ENCODE peak calls at places on chromosomes 5 and 9, in nine cellular contexts. H, G, X, A, K, P, L, V and N are unnamed samples. For H3K9me3, the result is how much of the 10 kb centered on the place peaks cover.

GRCh38 chr5:6468104-6468503 is 19.4 kb downstream of the UBE2QL1 start:
- DNase-seq in A (no peak), P (no peak), K (no peak), X (no peak), L (no peak), V (no peak), G (no peak), H (no peak), N (no peak)

GRCh38 chr5:40437452-40437861 is 242.3 kb upstream of the PTGER4 start:
- DNase-seq in K (no peak), H (no peak), A (peak), X (peak), L (no peak), V (no peak), P (peak), G (peak), N (no peak)

GRCh38 chr9:26148128-26148527 is 469.9 kb upstream of the TUSC1 start:
- DNase-seq in V (no peak), G (no peak), A (no peak), K (no peak), L (no peak), P (no peak), H (no peak), X (no peak), N (no peak)

GRCh38 chr5:56918054-56918453 is 8.7 kb downstream of the SETD9 start:
- DNase-seq in H (no peak), L (no peak), P (no peak), G (no peak), X (no peak), V (no peak), K (no peak), A (no peak), N (no peak)

GRCh38 chr9:112380102-112380581 is at the start of gene HSDL2:
- DNase-seq in L (peak), X (peak), H (no peak), A (no peak), K (no peak), G (peak), V (no peak), P (no peak), N (no peak)

GRCh38 chr5:64207978-64208377 is 42.3 kb downstream of the RNF180 start:
- DNase-seq in H (no peak), L (no peak), G (peak), K (no peak), P (peak), A (no peak), V (no peak), X (no peak), N (no peak)

GRCh38 chr9:110153431-110153830 is 54.5 kb downstream of the C9orf152 start:
- DNase-seq in P (no peak), H (no peak), V (no peak), L (no peak), G (no peak), X (no peak), K (no peak), A (no peak), N (no peak)

GRCh38 chr5:158881076-158881880 is 218.4 kb downstream of the EBF1 start:
- DNase-seq in A (no peak), P (no peak), L (no peak), X (no peak), G (no peak), H (no peak), K (no peak), V (no peak), N (no peak)

GRCh38 chr5:131814990-131815389 is 18.2 kb upstream of the FNIP1 start:
- DNase-seq in A (peak), X (no peak), L (no peak), V (no peak), K (no peak), G (peak), P (peak), H (no peak), N (no peak)

DNA sequence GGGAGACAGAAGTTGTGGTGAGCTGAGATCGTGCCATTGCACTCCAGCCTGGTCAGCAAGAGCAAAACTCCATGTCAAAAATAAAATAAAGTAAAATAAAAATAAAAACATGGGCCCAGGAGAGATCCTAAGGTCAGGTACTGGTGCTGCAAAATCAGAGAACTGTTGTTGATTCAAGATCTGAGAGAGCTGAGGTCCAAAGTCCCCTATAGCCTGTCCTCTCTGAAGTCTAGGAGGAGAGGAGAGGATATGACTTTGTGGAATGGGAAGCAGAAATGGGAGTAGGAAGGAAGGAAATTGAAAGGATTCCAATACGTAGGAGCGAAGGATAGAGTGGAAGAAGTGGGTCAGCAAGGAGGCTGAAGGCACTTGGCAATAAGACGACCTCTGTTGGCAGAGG is 4.6 kb upstream of the OR1L4 start:
- DNase-seq in P (no peak), K (no peak), A (no peak), X (no peak), L (no peak), H (no peak), V (no peak), G (no peak), N (no peak)
- H3K9me3 ChIP-seq in P (under half), K (under half), A (under half), X (half or more), L (under half), H (half or more), V (under half), G (half or more), N (under half)

GRCh38 chr5:143093452-143094086 is 309.9 kb downstream of the NR3C1 start:
- DNase-seq in P (no peak), V (no peak), L (no peak), K (no peak), X (no peak), G (no peak), A (no peak), H (no peak), N (no peak)

DNA sequence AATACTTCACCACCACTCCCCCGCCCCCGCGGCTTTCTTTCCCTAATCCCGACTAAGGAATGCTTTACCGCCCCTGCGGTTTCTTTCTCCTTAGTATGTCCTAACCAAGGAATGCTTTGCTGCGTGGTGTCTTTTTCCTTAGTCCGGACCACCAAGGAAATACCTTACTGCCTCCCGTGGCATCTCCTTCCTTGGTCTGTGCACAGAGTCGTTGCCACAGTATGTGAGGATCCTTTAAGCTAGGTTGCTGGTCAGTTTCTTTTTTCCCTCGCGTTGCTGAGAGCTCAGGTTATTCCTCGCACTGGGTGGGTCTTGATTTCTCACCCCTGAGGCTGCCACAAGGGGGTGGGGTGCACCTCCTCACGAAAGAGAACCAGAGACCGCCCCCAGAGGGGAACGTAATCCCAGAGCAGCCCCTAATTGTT is 309.4 kb downstream of the NR3C1 start:
- DNase-seq in V (peak), K (no peak), G (no peak), P (peak), A (no peak), L (no peak), X (no peak), H (no peak), N (peak)
- H3K4me3 ChIP-seq in V (peak), K (peak), G (no peak), P (no peak), A (no peak), L (peak), X (no peak), H (peak), N (peak)

DNA sequence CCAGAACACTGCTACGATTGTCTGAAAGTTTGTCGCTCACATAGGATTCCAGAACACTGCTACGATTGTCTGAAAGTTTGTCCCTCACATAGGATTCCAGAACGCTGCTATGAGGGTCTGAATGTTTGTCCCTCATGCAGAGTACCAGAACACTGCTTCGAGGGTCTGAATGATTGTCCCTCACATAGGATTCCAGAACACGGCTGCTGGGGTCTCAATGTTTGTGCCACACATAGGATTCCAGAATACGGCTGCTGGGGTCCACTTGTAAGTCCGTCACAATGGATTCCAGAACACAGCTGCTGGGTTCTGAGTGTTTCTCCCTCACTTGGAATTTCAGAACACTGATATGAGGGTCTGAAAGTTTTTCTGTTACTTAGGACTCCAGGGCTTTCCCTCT is 203.3 kb downstream of the FOXD4L6 start:
- DNase-seq in X (no peak), P (no peak), L (no peak), V (peak), A (no peak), G (no peak), H (no peak), K (no peak), N (no peak)
- H3K9me3 ChIP-seq in X (half or more), P (under half), L (half or more), V (half or more), A (under half), G (half or more), H (half or more), K (half or more), N (under half)

GRCh38 chr5:83718195-83718825 is 2.3 kb downstream of the HAPLN1 start:
- DNase-seq in X (no peak), H (no peak), K (no peak), A (peak), L (peak), P (peak), G (peak), V (no peak), N (peak)
- H3K4me3 ChIP-seq in X (no peak), H (no peak), K (no peak), A (no peak), L (no peak), P (no peak), G (no peak), V (no peak), N (no peak)

DNA sequence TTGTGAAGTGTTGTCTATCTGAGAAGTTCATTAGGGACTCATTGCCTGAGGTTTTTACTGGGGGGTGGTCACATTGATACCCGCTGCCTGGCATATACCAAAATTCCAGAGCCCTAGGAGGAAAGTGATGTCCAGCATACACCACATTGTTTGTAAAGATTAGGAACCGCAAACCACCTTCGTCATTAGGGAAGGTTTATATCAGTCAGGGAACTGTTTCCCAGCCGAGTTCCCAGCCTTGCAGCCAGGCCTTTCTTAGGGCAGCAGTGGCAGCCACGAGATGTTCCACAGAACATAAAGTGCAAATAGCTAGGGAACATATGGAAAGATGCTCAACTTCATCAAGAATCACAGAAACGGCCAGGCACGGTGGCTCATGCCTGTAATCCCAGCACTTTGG is 40.4 kb upstream of the NRARP start:
- DNase-seq in P (no peak), H (no peak), G (no peak), X (no peak), V (no peak), L (no peak), A (no peak), K (no peak), N (no peak)
- H3K9me3 ChIP-seq in P (under half), H (under half), G (under half), X (under half), V (under half), L (under half), A (under half), K (under half), N (under half)

GRCh38 chr5:16561660-16562059 is 55.1 kb downstream of the RETREG1 start:
- DNase-seq in X (no peak), A (no peak), G (no peak), K (no peak), V (no peak), H (no peak), P (no peak), L (no peak), N (no peak)

GRCh38 chr5:16568875-16569580 is 47.8 kb downstream of the RETREG1 start:
- DNase-seq in A (no peak), H (no peak), X (no peak), L (peak), G (no peak), V (no peak), P (peak), K (no peak), N (no peak)

GRCh38 chr5:16564468-16564867 is 52.3 kb downstream of the RETREG1 start:
- DNase-seq in V (no peak), P (no peak), K (no peak), A (no peak), X (no peak), G (no peak), L (no peak), H (no peak), N (no peak)

GRCh38 chr5:16567365-16567764 is 49.4 kb downstream of the RETREG1 start:
- DNase-seq in G (no peak), A (no peak), K (no peak), H (no peak), V (no peak), X (no peak), P (no peak), L (no peak), N (no peak)

GRCh38 chr5:16565118-16565517 is 51.7 kb downstream of the RETREG1 start:
- DNase-seq in X (no peak), K (no peak), H (peak), L (peak), V (no peak), G (no peak), P (no peak), A (no peak), N (peak)
- H3K4me3 ChIP-seq in X (no peak), K (no peak), H (no peak), L (no peak), V (no peak), G (no peak), P (no peak), A (no peak), N (no peak)

GRCh38 chr9:136868644-136869043 is 2.5 kb upstream of the EDF1 start:
- DNase-seq in P (no peak), V (no peak), H (no peak), L (no peak), K (peak), X (peak), A (no peak), G (no peak), N (no peak)
- H3K9me3 ChIP-seq in P (under half), V (under half), H (under half), L (under half), K (under half), X (under half), A (under half), G (under half), N (under half)

DNA sequence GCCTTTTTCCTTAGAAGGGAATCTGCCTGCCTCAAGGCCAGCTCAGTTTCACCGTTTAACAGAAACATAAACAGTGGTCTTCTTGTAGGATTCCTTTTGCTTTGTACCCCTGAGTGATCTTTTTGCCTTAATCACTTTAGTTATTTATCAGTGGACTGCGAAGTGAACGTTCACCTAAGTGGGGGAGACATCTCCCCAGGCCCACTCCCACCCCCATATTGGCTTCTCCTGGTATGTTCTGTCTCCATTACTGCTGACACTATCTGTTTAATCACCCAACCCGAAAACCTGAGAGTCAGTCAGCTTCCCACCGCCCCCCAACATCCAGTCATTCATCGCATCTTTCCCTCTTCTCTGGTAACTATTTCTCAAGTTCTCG is 1.4 kb downstream of the SKP2 start:
- DNase-seq in A (no peak), V (no peak), H (no peak), G (no peak), L (no peak), P (no peak), X (no peak), K (no peak), N (no peak)
- H3K4me3 ChIP-seq in A (peak), V (no peak), H (peak), G (peak), L (peak), P (no peak), X (peak), K (no peak), N (peak)

GRCh38 chr9:37119907-37120839 is at the start of gene ZCCHC7:
- DNase-seq in P (peak), G (peak), V (peak), L (peak), A (peak), K (peak), X (peak), H (peak), N (peak)
- H3K9me3 ChIP-seq in P (under half), G (under half), V (under half), L (under half), A (under half), K (under half), X (under half), H (under half), N (under half)

GRCh38 chr9:136541179-136541578 is 4.7 kb downstream of the NOTCH1 start:
- DNase-seq in K (no peak), V (no peak), A (no peak), H (no peak), X (no peak), P (no peak), L (no peak), G (no peak), N (no peak)
- H3K4me3 ChIP-seq in K (no peak), V (no peak), A (no peak), H (peak), X (peak), P (no peak), L (peak), G (no peak), N (no peak)